ENCODE peak calls at places on chromosomes 7 and 10, in six cellular contexts. U is astrocyte of the spinal cord; M is stimulated activated CD4-positive, alpha-beta T cell treated with anti-CD3 and anti-CD28 coated beads, Interleukin-1b, Interleukin-23, amount 100 ng/mL, for 24 hours; X is T follicular helper cell; H is tibial nerve; Z is LoVo. B is an unnamed sample.
A peak's percentile ranks its signal among the peaks of the same experiment; 100 is the strongest.

GRCh38 chr10:132915411-132915810 is 27.0 kb downstream of the CFAP46 start:
- DNase-seq in U (no peak), M (no peak), X (no peak), H (no peak), Z (no peak), B (no peak)

GRCh38 chr7:129401228-129401967 is 32.8 kb upstream of the STRIP2 start:
- DNase-seq in U (no peak), M (no peak), X (no peak), H (no peak), Z (peak; percentile 23), B (no peak)

GRCh38 chr7:108210796-108211195 is 80.6 kb upstream of the LAMB4 start:
- DNase-seq in U (no peak), M (no peak), X (no peak), H (no peak), Z (no peak), B (no peak)

GRCh38 chr7:12434012-12434642 is 30.5 kb upstream of the VWDE start:
- DNase-seq in U (no peak), M (no peak), X (no peak), H (no peak), Z (no peak), B (no peak)

GRCh38 chr7:134089446-134089845 is 37.7 kb upstream of the LRGUK start:
- DNase-seq in U (no peak), M (no peak), X (no peak), H (no peak), Z (no peak), B (no peak)

GRCh38 chr7:128398016-128398840 is 11.6 kb downstream of the IMPDH1 start:
- DNase-seq in U (peak; percentile 39), M (no peak), X (no peak), H (peak; percentile 78), Z (peak; percentile 39), B (peak; percentile 59)

GRCh38 chr7:6419310-6419773 is 28.4 kb downstream of the DAGLB start:
- DNase-seq in U (peak; percentile 55), M (no peak), X (no peak), H (no peak), Z (no peak), B (no peak)

GRCh38 chr10:76902949-76903348 is 734.7 kb downstream of the KCNMA1 start:
- DNase-seq in U (no peak), M (no peak), X (no peak), H (no peak), Z (no peak), B (no peak)

GRCh38 chr10:132687893-132688579 is 97.9 kb downstream of the NKX6-2 start:
- DNase-seq in U (no peak), M (no peak), X (no peak), H (no peak), Z (no peak), B (no peak)

GRCh38 chr10:29923416-29923970 is 135.9 kb downstream of the JCAD start:
- DNase-seq in U (no peak), M (no peak), X (no peak), H (no peak), Z (no peak), B (no peak)

GRCh38 chr7:484365-485101 is 35.1 kb downstream of the PDGFA start:
- DNase-seq in U (no peak), M (no peak), X (no peak), H (no peak), Z (no peak), B (no peak)

GRCh38 chr10:80700760-80701444 is 163.2 kb downstream of the SH2D4B start:
- DNase-seq in U (no peak), M (no peak), X (no peak), H (no peak), Z (no peak), B (no peak)